ENCODE peak calls at places on chromosomes 13 and 19, in six cellular contexts. One of them, this sample, is unnamed.

GRCh38 chr13:27481766-27482165 is 31.4 kb upstream of the MTIF3 start:
- DNase-seq in endothelial cell of umbilical vein: peak
- DNase-seq in H1: peak
- DNase-seq in A549: peak
- DNase-seq in HepG2: peak
- DNase-seq in K562: peak
- DNase-seq in this sample: peak

GRCh38 chr13:57739791-57740190 is 108.2 kb downstream of the PCDH17 start:
- DNase-seq in endothelial cell of umbilical vein: no peak
- DNase-seq in H1: no peak
- DNase-seq in A549: no peak
- DNase-seq in HepG2: no peak
- DNase-seq in K562: no peak
- DNase-seq in this sample: no peak

GRCh38 chr19:36420961-36421748 is 2.7 kb upstream of the ZFP82 start:
- DNase-seq in endothelial cell of umbilical vein: peak
- DNase-seq in H1: no peak
- DNase-seq in A549: no peak
- DNase-seq in HepG2: no peak
- DNase-seq in K562: no peak
- DNase-seq in this sample: peak

GRCh38 chr13:72884111-72884510 is 102.2 kb downstream of the PIBF1 start:
- DNase-seq in endothelial cell of umbilical vein: peak
- DNase-seq in H1: no peak
- DNase-seq in A549: no peak
- DNase-seq in HepG2: no peak
- DNase-seq in K562: no peak
- DNase-seq in this sample: no peak

GRCh38 chr13:36096411-36097184 is 34.6 kb downstream of the DCLK1 start:
- DNase-seq in endothelial cell of umbilical vein: no peak
- DNase-seq in H1: no peak
- DNase-seq in A549: no peak
- DNase-seq in HepG2: no peak
- DNase-seq in K562: no peak
- DNase-seq in this sample: no peak

GRCh38 chr13:39148513-39148961 is 110.3 kb downstream of the NHLRC3 start:
- DNase-seq in endothelial cell of umbilical vein: no peak
- DNase-seq in H1: no peak
- DNase-seq in A549: no peak
- DNase-seq in HepG2: no peak
- DNase-seq in K562: no peak
- DNase-seq in this sample: no peak

GRCh38 chr19:45128109-45128508 is 32.7 kb downstream of the NKPD1 start:
- DNase-seq in endothelial cell of umbilical vein: no peak
- DNase-seq in H1: no peak
- DNase-seq in A549: no peak
- DNase-seq in HepG2: no peak
- DNase-seq in K562: no peak
- DNase-seq in this sample: no peak

GRCh38 chr19:6241680-6242079 is 38.1 kb downstream of the MLLT1 start:
- DNase-seq in endothelial cell of umbilical vein: no peak
- DNase-seq in H1: no peak
- DNase-seq in A549: no peak
- DNase-seq in HepG2: peak
- DNase-seq in K562: no peak
- DNase-seq in this sample: no peak

GRCh38 chr13:112434032-112434431 is 57.9 kb downstream of the SPACA7 start:
- DNase-seq in endothelial cell of umbilical vein: no peak
- DNase-seq in H1: no peak
- DNase-seq in A549: no peak
- DNase-seq in HepG2: no peak
- DNase-seq in K562: no peak
- DNase-seq in this sample: no peak

GRCh38 chr19:37227996-37228395 is 10.0 kb downstream of the ZNF383 start:
- DNase-seq in endothelial cell of umbilical vein: no peak
- DNase-seq in H1: peak
- DNase-seq in A549: peak
- DNase-seq in HepG2: no peak
- DNase-seq in K562: no peak
- DNase-seq in this sample: peak

GRCh38 chr13:114142640-114143490 is 10.4 kb upstream of the RASA3 start:
- DNase-seq in endothelial cell of umbilical vein: no peak
- DNase-seq in H1: peak
- DNase-seq in A549: no peak
- DNase-seq in HepG2: no peak
- DNase-seq in K562: peak
- DNase-seq in this sample: peak

GRCh38 chr13:93794197-93794885 is 567.7 kb downstream of the GPC6 start:
- DNase-seq in endothelial cell of umbilical vein: no peak
- DNase-seq in H1: no peak
- DNase-seq in A549: no peak
- DNase-seq in HepG2: no peak
- DNase-seq in K562: no peak
- DNase-seq in this sample: no peak

GRCh38 chr13:38921081-38921480 is 69.5 kb downstream of the STOML3 start:
- DNase-seq in endothelial cell of umbilical vein: no peak
- DNase-seq in H1: no peak
- DNase-seq in A549: no peak
- DNase-seq in HepG2: no peak
- DNase-seq in K562: no peak
- DNase-seq in this sample: no peak

GRCh38 chr19:570315-570714 is 2.1 kb upstream of the BSG start:
- DNase-seq in endothelial cell of umbilical vein: no peak
- DNase-seq in H1: no peak
- DNase-seq in A549: no peak
- DNase-seq in HepG2: no peak
- DNase-seq in K562: peak
- DNase-seq in this sample: no peak
- TF ChIP-seq MAX in endothelial cell of umbilical vein: no peak
- TF ChIP-seq MAX in H1: no peak
- TF ChIP-seq MAX in A549: no peak
- TF ChIP-seq MAX in HepG2: no peak
- TF ChIP-seq MAX in K562: no peak
- TF ChIP-seq MAX in this sample: no peak

DNA sequence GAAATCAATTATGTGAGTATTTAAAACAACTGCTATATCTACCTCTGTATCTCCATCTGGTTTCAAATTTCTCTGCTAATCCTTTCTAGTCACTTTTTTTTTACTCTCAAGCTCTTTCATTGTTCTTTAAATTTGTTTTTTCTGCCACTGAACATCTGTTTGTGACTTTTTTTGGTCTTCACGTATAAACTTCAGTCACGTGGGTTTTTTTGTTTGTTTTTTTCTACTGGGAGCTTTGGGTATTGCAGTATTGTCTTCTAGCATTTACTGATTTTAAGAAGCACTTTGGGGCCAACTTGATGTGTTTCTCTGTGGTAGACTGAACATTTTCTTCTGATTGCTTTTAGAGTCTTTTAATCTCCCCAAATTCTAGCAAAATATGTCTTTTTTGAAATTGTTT is 262.6 kb upstream of the RXFP2 start:
- DNase-seq in endothelial cell of umbilical vein: no peak
- DNase-seq in H1: no peak
- DNase-seq in A549: no peak
- DNase-seq in HepG2: no peak
- DNase-seq in K562: no peak
- DNase-seq in this sample: no peak
- TF ChIP-seq JUN in endothelial cell of umbilical vein: no peak
- TF ChIP-seq JUN in H1: no peak
- TF ChIP-seq JUN in A549: no peak
- TF ChIP-seq JUN in HepG2: no peak
- TF ChIP-seq JUN in K562: no peak
- TF ChIP-seq JUN in this sample: no peak

DNA sequence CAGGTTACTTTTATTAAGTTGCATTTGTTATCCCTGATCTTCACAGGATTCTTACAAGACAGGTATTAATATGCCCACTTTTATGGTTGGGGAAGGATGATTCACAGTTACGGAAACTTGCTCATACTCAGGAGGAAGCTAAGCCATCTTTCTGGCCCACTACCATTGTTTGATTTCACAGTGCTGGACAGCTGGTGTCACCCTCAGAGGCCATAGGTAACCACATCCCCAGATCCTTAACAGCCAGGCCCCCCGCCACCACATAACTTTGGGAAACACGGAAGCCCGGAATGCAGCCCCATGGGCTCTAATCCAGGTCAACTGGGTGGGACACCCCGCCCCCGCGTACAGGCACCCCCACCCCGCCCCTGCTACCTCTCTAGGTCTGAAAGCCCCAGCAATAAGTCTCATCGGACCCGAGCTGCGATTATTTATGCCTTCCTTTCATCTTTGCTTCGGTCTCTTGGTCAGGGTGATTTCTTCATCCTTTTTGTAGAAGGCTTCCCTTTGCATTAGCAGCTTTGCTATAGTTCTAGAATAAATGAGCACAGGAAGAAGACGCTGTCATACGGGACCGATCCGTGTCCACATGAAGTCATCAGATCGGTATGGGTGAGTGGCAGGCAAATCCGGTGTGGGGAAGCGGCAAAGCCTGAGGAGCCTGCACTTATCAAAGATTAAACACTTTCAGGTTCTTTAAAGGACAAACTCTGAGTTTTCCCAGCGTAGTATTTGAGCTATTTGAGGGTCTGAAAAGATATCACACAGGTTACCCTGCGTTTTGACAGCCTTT is 119.5 kb downstream of the IRS2 start:
- DNase-seq in endothelial cell of umbilical vein: no peak
- DNase-seq in H1: no peak
- DNase-seq in A549: peak
- DNase-seq in HepG2: no peak
- DNase-seq in K562: no peak
- DNase-seq in this sample: no peak
- TF ChIP-seq MAX in endothelial cell of umbilical vein: no peak
- TF ChIP-seq MAX in H1: no peak
- TF ChIP-seq MAX in A549: no peak
- TF ChIP-seq MAX in HepG2: no peak
- TF ChIP-seq MAX in K562: no peak
- TF ChIP-seq MAX in this sample: no peak

DNA sequence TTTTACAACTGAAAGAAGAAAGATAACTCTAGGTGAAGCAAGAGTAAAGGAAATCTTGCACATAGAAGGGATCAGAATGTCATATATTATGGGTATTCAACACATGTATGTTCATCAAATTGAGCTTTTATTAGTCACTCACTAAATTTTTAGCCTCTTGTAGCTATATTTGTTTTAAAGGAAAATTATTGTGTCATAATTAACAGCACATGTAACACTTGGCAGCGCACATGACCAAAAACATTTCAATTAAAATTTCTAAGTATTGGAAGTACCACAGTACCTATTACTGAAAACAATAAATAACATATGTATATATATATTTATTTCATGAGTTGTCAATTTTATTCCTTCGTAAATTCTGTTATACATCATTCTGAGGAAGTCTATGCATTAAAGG is 2800.4 kb downstream of the PCDH9 start:
- DNase-seq in endothelial cell of umbilical vein: no peak
- DNase-seq in H1: no peak
- DNase-seq in A549: no peak
- DNase-seq in HepG2: no peak
- DNase-seq in K562: no peak
- DNase-seq in this sample: no peak
- TF ChIP-seq JUN in endothelial cell of umbilical vein: no peak
- TF ChIP-seq JUN in H1: no peak
- TF ChIP-seq JUN in A549: no peak
- TF ChIP-seq JUN in HepG2: no peak
- TF ChIP-seq JUN in K562: no peak
- TF ChIP-seq JUN in this sample: no peak

GRCh38 chr13:100208596-100208995 is 119.7 kb downstream of the PCCA start:
- DNase-seq in endothelial cell of umbilical vein: no peak
- DNase-seq in H1: no peak
- DNase-seq in A549: no peak
- DNase-seq in HepG2: no peak
- DNase-seq in K562: no peak
- DNase-seq in this sample: no peak
- TF ChIP-seq MAX in endothelial cell of umbilical vein: no peak
- TF ChIP-seq MAX in H1: no peak
- TF ChIP-seq MAX in A549: no peak
- TF ChIP-seq MAX in HepG2: no peak
- TF ChIP-seq MAX in K562: no peak
- TF ChIP-seq MAX in this sample: no peak

GRCh38 chr19:14563590-14563926 is 8.3 kb downstream of the NDUFB7 start:
- DNase-seq in endothelial cell of umbilical vein: no peak
- DNase-seq in H1: peak
- DNase-seq in A549: no peak
- DNase-seq in HepG2: no peak
- DNase-seq in K562: no peak
- DNase-seq in this sample: no peak

GRCh38 chr19:14563989-14564650 is 7.7 kb downstream of the NDUFB7 start:
- DNase-seq in endothelial cell of umbilical vein: no peak
- DNase-seq in H1: peak
- DNase-seq in A549: peak
- DNase-seq in HepG2: no peak
- DNase-seq in K562: peak
- DNase-seq in this sample: peak

GRCh38 chr19:14561249-14561648 is 10.6 kb downstream of the NDUFB7 start:
- DNase-seq in endothelial cell of umbilical vein: no peak
- DNase-seq in H1: no peak
- DNase-seq in A549: no peak
- DNase-seq in HepG2: no peak
- DNase-seq in K562: no peak
- DNase-seq in this sample: no peak

GRCh38 chr19:14561832-14562351 is 10.0 kb downstream of the NDUFB7 start:
- DNase-seq in endothelial cell of umbilical vein: no peak
- DNase-seq in H1: no peak
- DNase-seq in A549: no peak
- DNase-seq in HepG2: no peak
- DNase-seq in K562: no peak
- DNase-seq in this sample: no peak

GRCh38 chr19:14562660-14563589 is 8.9 kb downstream of the NDUFB7 start:
- DNase-seq in endothelial cell of umbilical vein: no peak
- DNase-seq in H1: peak
- DNase-seq in A549: no peak
- DNase-seq in HepG2: no peak
- DNase-seq in K562: no peak
- DNase-seq in this sample: peak
- TF ChIP-seq JUN in endothelial cell of umbilical vein: no peak
- TF ChIP-seq JUN in H1: no peak
- TF ChIP-seq JUN in A549: no peak
- TF ChIP-seq JUN in HepG2: no peak
- TF ChIP-seq JUN in K562: no peak
- TF ChIP-seq JUN in this sample: no peak

This sample was measured in WTC11.